ENCODE peak calls at places on chromosome 5, in ten cellular contexts. P, C, O, L, K, V, N, F, R and J are unnamed samples.

GRCh38 chr5:43646997-43647396 is 44.0 kb downstream of the NNT start:
- DNase-seq in P (no peak), C (no peak), O (no peak), L (no peak), K (peak), V (no peak), N (no peak), F (no peak), R (no peak), J (no peak)

GRCh38 chr5:117246386-117246785 is 671.8 kb upstream of the SEMA6A start:
- DNase-seq in P (no peak), C (no peak), O (no peak), L (no peak), K (no peak), V (no peak), N (no peak), F (no peak), R (no peak), J (no peak)

GRCh38 chr5:150535611-150536010 is 27.7 kb downstream of the NDST1 start:
- DNase-seq in P (no peak), C (no peak), O (no peak), L (no peak), K (no peak), V (no peak), N (no peak), F (no peak), R (no peak), J (no peak)

GRCh38 chr5:147643142-147643541 is 133.3 kb upstream of the DPYSL3 start:
- DNase-seq in P (no peak), C (no peak), O (no peak), L (no peak), K (no peak), V (no peak), N (no peak), F (no peak), R (no peak), J (no peak)

GRCh38 chr5:174531782-174532191 is 192.6 kb upstream of the MSX2 start:
- DNase-seq in P (no peak), C (no peak), O (no peak), L (no peak), K (no peak), V (peak), N (no peak), F (no peak), R (no peak), J (no peak)

GRCh38 chr5:151123897-151124751 is 33.5 kb downstream of the ANXA6 start:
- DNase-seq in P (peak), C (no peak), O (peak), L (no peak), K (peak), V (no peak), N (no peak), F (no peak), R (peak), J (peak)

GRCh38 chr5:116576043-116576713 is 1.6 kb upstream of the SEMA6A start:
- DNase-seq in P (peak), C (peak), O (peak), L (peak), K (peak), V (peak), N (no peak), F (peak), R (peak), J (peak)

GRCh38 chr5:135236187-135236835 is 162.7 kb downstream of the MACROH2A1 start:
- DNase-seq in P (no peak), C (no peak), O (no peak), L (no peak), K (no peak), V (no peak), N (no peak), F (no peak), R (peak), J (no peak)

GRCh38 chr5:157576678-157577077 is 1.1 kb upstream of the ADAM19 start:
- DNase-seq in P (no peak), C (no peak), O (no peak), L (no peak), K (no peak), V (no peak), N (no peak), F (no peak), R (no peak), J (no peak)